ENCODE peak calls at places on chromosome 5, in seven cellular contexts. T, S, R, X, W, J and I are unnamed samples. For H3K36me3, the result is how much of the 10 kb centered on the place peaks cover.

GRCh38 chr5:159022178-159022556 is 77.5 kb downstream of the EBF1 start:
- DNase-seq in T (no peak), S (peak), R (no peak), X (peak), W (no peak), J (no peak), I (no peak)

GRCh38 chr5:132017738-132018625 is 6.5 kb upstream of the ACSL6 start:
- DNase-seq in T (no peak), S (peak), R (no peak), X (no peak), W (no peak), J (no peak), I (no peak)

GRCh38 chr5:65199988-65200668 is 281.6 kb downstream of the ADAMTS6 start:
- DNase-seq in T (no peak), S (no peak), R (no peak), X (peak), W (no peak), J (no peak), I (no peak)

GRCh38 chr5:179963375-179963774 is 55.7 kb upstream of the TBC1D9B start:
- DNase-seq in T (no peak), S (no peak), R (no peak), X (no peak), W (no peak), J (no peak), I (no peak)

GRCh38 chr5:115831163-115831768 is 10.1 kb downstream of the ATG12 start:
- DNase-seq in T (no peak), S (no peak), R (no peak), X (no peak), W (peak), J (no peak), I (peak)

GRCh38 chr5:78328585-78329173 is 31.7 kb upstream of the SCAMP1 start:
- DNase-seq in T (no peak), S (no peak), R (no peak), X (peak), W (peak), J (no peak), I (no peak)

GRCh38 chr5:44536650-44537260 is 147.5 kb upstream of the FGF10 start:
- DNase-seq in T (peak), S (no peak), R (peak), X (no peak), W (peak), J (no peak), I (peak)

GRCh38 chr5:96297290-96297689 is 135.8 kb downstream of the PCSK1 start:
- DNase-seq in T (no peak), S (no peak), R (no peak), X (peak), W (peak), J (no peak), I (peak)

GRCh38 chr5:72517961-72518690 is 10.9 kb upstream of the ZNF366 start:
- DNase-seq in T (no peak), S (peak), R (no peak), X (no peak), W (no peak), J (peak), I (peak)

GRCh38 chr5:174222891-174223290 is 177.4 kb downstream of the NSG2 start:
- DNase-seq in T (no peak), S (no peak), R (no peak), X (no peak), W (peak), J (no peak), I (no peak)

GRCh38 chr5:16143361-16144049 is 36.1 kb downstream of the MARCHF11 start:
- DNase-seq in T (no peak), S (no peak), R (no peak), X (no peak), W (no peak), J (no peak), I (no peak)

GRCh38 chr5:130571076-130571475 is 594.0 kb downstream of the HINT1 start:
- DNase-seq in T (no peak), S (no peak), R (no peak), X (no peak), W (no peak), J (no peak), I (no peak)

GRCh38 chr5:150653145-150653761 is 7.8 kb upstream of the MYOZ3 start:
- DNase-seq in T (no peak), S (no peak), R (no peak), X (no peak), W (no peak), J (no peak), I (no peak)

GRCh38 chr5:96936431-96937221 is 746 bp downstream of the LNPEP start:
- DNase-seq in T (no peak), S (no peak), R (no peak), X (no peak), W (peak), J (peak), I (peak)

GRCh38 chr5:1322955-1323802 is 21.7 kb downstream of the CLPTM1L start:
- DNase-seq in T (no peak), S (peak), R (no peak), X (no peak), W (no peak), J (peak), I (no peak)

GRCh38 chr5:17340363-17340762 is 122.9 kb downstream of the BASP1 start:
- DNase-seq in T (no peak), S (no peak), R (no peak), X (no peak), W (no peak), J (no peak), I (no peak)

GRCh38 chr5:80688648-80689420 is 34.1 kb upstream of the DHFR start:
- DNase-seq in T (no peak), S (no peak), R (no peak), X (no peak), W (no peak), J (no peak), I (no peak)

GRCh38 chr5:78779262-78779661 is 130.7 kb upstream of the LHFPL2 start:
- DNase-seq in T (no peak), S (no peak), R (no peak), X (no peak), W (no peak), J (no peak), I (no peak)

GRCh38 chr5:149362541-149362940 is 4.7 kb downstream of the PCYOX1L start:
- DNase-seq in T (no peak), S (no peak), R (no peak), X (no peak), W (no peak), J (no peak), I (no peak)

DNA sequence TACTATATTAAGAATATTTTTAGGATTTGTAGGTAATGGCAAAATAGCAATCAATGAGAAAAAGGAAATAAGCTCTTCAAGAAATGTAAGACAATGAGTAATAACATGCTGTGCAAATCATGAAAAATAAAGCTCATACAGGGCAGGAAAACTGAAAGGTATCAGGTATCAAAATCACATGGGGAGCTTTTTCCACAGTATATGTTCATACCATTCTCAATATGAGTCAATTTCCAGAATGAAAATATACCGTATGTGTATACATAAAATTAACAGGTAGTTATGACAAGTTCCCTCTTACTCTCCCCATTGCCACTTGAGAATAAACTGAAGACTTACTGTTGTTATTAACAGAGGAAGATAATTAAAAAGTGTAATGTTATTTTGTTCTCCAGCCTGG is 35.9 kb downstream of the EFCAB9 start:
- DNase-seq in T (no peak), S (no peak), R (no peak), X (no peak), W (no peak), J (no peak), I (no peak)
- H3K36me3 ChIP-seq in T (under half), S (under half), R (under half), X (under half), W (under half), J (under half), I (under half)

GRCh38 chr5:31413030-31413812 is 118.7 kb downstream of the DROSHA start:
- DNase-seq in T (no peak), S (no peak), R (no peak), X (no peak), W (no peak), J (no peak), I (no peak)

GRCh38 chr5:31408814-31409213 is 123.1 kb downstream of the DROSHA start:
- DNase-seq in T (no peak), S (no peak), R (no peak), X (peak), W (peak), J (no peak), I (no peak)

GRCh38 chr5:31412324-31412723 is 119.6 kb downstream of the DROSHA start:
- DNase-seq in T (no peak), S (no peak), R (no peak), X (no peak), W (no peak), J (no peak), I (no peak)

GRCh38 chr5:31407921-31408714 is 123.8 kb downstream of the DROSHA start:
- DNase-seq in T (no peak), S (no peak), R (no peak), X (peak), W (no peak), J (no peak), I (no peak)

DNA sequence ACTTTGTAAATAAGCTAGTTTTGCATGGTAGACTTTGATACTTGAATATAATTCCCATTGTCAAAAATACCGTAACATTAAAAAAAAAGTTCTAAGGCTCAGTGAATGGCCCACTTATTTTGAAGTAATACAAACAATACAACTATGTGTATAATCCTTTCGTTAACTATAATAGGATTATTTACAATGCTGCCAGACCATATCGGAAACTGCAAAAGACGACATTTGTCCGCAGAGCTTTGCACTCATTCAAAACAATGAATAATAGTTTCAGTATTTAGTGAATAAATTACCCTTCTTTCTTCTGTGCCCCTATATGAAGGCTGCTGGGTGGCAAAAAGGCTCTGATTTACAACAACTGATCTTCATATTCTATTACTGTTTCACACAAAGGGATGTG is 121.8 kb downstream of the DROSHA start:
- DNase-seq in T (no peak), S (no peak), R (no peak), X (no peak), W (no peak), J (no peak), I (no peak)
- H3K36me3 ChIP-seq in T (under half), S (under half), R (under half), X (under half), W (under half), J (half or more), I (half or more)

DNA sequence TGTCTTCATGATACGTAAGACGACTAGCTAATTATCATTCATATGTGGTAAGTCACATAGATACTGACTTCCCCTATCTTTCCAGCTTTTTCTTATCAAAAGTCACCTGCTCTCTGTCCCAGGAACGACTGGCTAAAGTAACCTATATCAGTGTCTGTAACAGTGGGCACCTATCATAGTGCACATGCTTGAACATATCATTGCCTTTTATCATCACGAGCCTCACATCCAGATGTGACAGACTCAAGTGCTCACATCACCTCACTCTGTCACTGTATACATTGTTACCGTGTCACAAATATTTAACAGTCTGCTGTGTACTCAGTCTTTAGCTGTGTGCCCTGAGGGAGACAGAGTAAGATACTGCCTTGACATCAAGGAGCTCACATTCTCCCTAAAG is 125.4 kb upstream of the CCDC152 start:
- DNase-seq in T (no peak), S (no peak), R (no peak), X (no peak), W (no peak), J (no peak), I (no peak)
- H3K36me3 ChIP-seq in T (under half), S (under half), R (under half), X (under half), W (under half), J (under half), I (under half)

DNA sequence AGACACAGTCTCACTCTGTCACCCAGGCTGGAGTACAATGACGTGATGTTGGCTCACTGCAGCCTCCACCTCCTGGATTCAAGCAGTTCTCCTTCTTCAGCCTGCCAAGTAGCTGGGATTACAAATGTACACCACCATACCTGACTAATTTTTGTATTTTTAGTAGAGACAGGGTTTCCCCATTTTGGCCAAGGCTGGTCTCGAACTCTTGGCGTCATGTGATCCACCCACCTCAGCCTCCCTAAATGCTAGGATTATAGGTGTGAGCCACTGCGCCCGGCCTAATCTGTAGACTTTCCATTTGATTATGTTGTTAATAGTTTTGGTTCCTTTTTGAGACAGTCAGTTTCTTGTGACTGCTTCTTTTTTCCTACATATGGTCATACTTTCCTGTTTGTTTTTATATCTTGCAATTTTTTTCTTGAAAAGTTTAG is 31.0 kb downstream of the MTREX start:
- DNase-seq in T (no peak), S (no peak), R (no peak), X (no peak), W (no peak), J (no peak), I (no peak)
- H3K36me3 ChIP-seq in T (under half), S (under half), R (under half), X (under half), W (under half), J (under half), I (half or more)

GRCh38 chr5:55866934-55867333 is 15.8 kb downstream of the IL31RA start:
- DNase-seq in T (no peak), S (no peak), R (no peak), X (no peak), W (no peak), J (no peak), I (no peak)

GRCh38 chr5:55865831-55866230 is 14.7 kb downstream of the IL31RA start:
- DNase-seq in T (no peak), S (no peak), R (no peak), X (no peak), W (peak), J (no peak), I (peak)

GRCh38 chr5:55864606-55865541 is 13.7 kb downstream of the IL31RA start:
- DNase-seq in T (no peak), S (no peak), R (no peak), X (no peak), W (no peak), J (no peak), I (peak)

GRCh38 chr5:55868846-55869245 is 17.7 kb downstream of the IL31RA start:
- DNase-seq in T (no peak), S (no peak), R (peak), X (peak), W (no peak), J (no peak), I (peak)

DNA sequence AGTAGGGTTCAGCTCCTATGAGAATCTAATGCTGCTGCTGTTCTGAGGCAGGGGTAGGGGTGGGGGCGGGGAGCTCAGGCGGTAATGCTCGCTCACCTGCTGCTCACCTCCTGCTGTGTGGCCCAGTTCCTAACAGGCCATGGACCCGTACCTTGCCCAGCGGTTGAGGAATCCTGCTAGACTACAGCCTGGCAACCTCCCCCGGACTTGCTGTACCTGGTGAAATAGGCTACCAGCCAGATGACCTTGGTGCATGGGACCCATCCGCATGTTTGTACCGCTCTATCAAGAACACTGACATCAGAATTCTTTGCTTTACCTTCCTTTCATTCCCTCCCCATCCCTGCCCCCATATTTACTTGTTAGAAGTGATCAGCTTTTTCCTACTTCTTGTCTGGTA is 15.3 kb downstream of the IL31RA start:
- DNase-seq in T (no peak), S (no peak), R (no peak), X (no peak), W (no peak), J (no peak), I (no peak)
- H3K36me3 ChIP-seq in T (under half), S (under half), R (under half), X (under half), W (under half), J (under half), I (under half)